ENCODE peak calls at places on chromosomes 13 and 19, in eight cellular contexts. One of them, this sample, is unnamed.
A peak's percentile ranks its signal among the peaks of the same experiment; 100 is the strongest.

GRCh38 chr19:11558881-11559828 is at the start of gene ELOF1:
- DNase-seq in left lung: peak; percentile 100
- DNase-seq in uterus: peak; percentile 97
- DNase-seq in neural progenitor cell: peak; percentile 99
- DNase-seq in GM06990: peak; percentile 97
- DNase-seq in A549: peak; percentile 94
- DNase-seq in tibial nerve: peak; percentile 92
- DNase-seq in heart left ventricle: peak; percentile 99
- DNase-seq in this sample: peak; percentile 97

GRCh38 chr13:66154981-66155380 is 1075.2 kb downstream of the PCDH9 start:
- DNase-seq in left lung: no peak
- DNase-seq in uterus: no peak
- DNase-seq in neural progenitor cell: no peak
- DNase-seq in GM06990: no peak
- DNase-seq in A549: no peak
- DNase-seq in tibial nerve: no peak
- DNase-seq in heart left ventricle: no peak
- DNase-seq in this sample: no peak

GRCh38 chr19:49333426-49334288 is 1.5 kb upstream of the CD37 start:
- DNase-seq in left lung: peak; percentile 90
- DNase-seq in uterus: no peak
- DNase-seq in neural progenitor cell: no peak
- DNase-seq in GM06990: peak; percentile 91
- DNase-seq in A549: no peak
- DNase-seq in tibial nerve: no peak
- DNase-seq in heart left ventricle: no peak
- DNase-seq in this sample: no peak

GRCh38 chr19:3100747-3101730 is 6.9 kb downstream of the GNA11 start:
- DNase-seq in left lung: peak; percentile 73
- DNase-seq in uterus: no peak
- DNase-seq in neural progenitor cell: no peak
- DNase-seq in GM06990: no peak
- DNase-seq in A549: no peak
- DNase-seq in tibial nerve: no peak
- DNase-seq in heart left ventricle: no peak
- DNase-seq in this sample: no peak

GRCh38 chr19:47644743-47645499 is 36.0 kb downstream of the BICRA start:
- DNase-seq in left lung: no peak
- DNase-seq in uterus: no peak
- DNase-seq in neural progenitor cell: no peak
- DNase-seq in GM06990: no peak
- DNase-seq in A549: no peak
- DNase-seq in tibial nerve: no peak
- DNase-seq in heart left ventricle: no peak
- DNase-seq in this sample: no peak

GRCh38 chr19:12802267-12803106 is 618 bp downstream of the THSD8 start:
- DNase-seq in left lung: peak; percentile 72
- DNase-seq in uterus: no peak
- DNase-seq in neural progenitor cell: no peak
- DNase-seq in GM06990: no peak
- DNase-seq in A549: no peak
- DNase-seq in tibial nerve: no peak
- DNase-seq in heart left ventricle: no peak
- DNase-seq in this sample: no peak

GRCh38 chr13:102460806-102461205 is 59.0 kb upstream of the FGF14 start:
- DNase-seq in left lung: no peak
- DNase-seq in uterus: no peak
- DNase-seq in neural progenitor cell: no peak
- DNase-seq in GM06990: no peak
- DNase-seq in A549: no peak
- DNase-seq in tibial nerve: no peak
- DNase-seq in heart left ventricle: no peak
- DNase-seq in this sample: no peak

GRCh38 chr13:112992931-112993700 is 24.1 kb downstream of the MCF2L start:
- DNase-seq in left lung: peak; percentile 68
- DNase-seq in uterus: no peak
- DNase-seq in neural progenitor cell: no peak
- DNase-seq in GM06990: no peak
- DNase-seq in A549: no peak
- DNase-seq in tibial nerve: no peak
- DNase-seq in heart left ventricle: no peak
- DNase-seq in this sample: no peak

GRCh38 chr13:23960566-23961156 is 63.4 kb upstream of the C1QTNF9B start:
- DNase-seq in left lung: no peak
- DNase-seq in uterus: no peak
- DNase-seq in neural progenitor cell: peak; percentile 57
- DNase-seq in GM06990: no peak
- DNase-seq in A549: no peak
- DNase-seq in tibial nerve: peak; percentile 14
- DNase-seq in heart left ventricle: no peak
- DNase-seq in this sample: no peak

GRCh38 chr13:34435338-34435737 is 506.7 kb upstream of the NBEA start:
- DNase-seq in left lung: no peak
- DNase-seq in uterus: no peak
- DNase-seq in neural progenitor cell: no peak
- DNase-seq in GM06990: no peak
- DNase-seq in A549: no peak
- DNase-seq in tibial nerve: no peak
- DNase-seq in heart left ventricle: no peak
- DNase-seq in this sample: no peak

GRCh38 chr19:23283925-23284324 is 33.7 kb upstream of the ZNF724 start:
- DNase-seq in left lung: no peak
- DNase-seq in uterus: peak; percentile 26
- DNase-seq in neural progenitor cell: peak; percentile 55
- DNase-seq in GM06990: no peak
- DNase-seq in A549: no peak
- DNase-seq in tibial nerve: peak; percentile 51
- DNase-seq in heart left ventricle: peak; percentile 31
- DNase-seq in this sample: no peak

DNA sequence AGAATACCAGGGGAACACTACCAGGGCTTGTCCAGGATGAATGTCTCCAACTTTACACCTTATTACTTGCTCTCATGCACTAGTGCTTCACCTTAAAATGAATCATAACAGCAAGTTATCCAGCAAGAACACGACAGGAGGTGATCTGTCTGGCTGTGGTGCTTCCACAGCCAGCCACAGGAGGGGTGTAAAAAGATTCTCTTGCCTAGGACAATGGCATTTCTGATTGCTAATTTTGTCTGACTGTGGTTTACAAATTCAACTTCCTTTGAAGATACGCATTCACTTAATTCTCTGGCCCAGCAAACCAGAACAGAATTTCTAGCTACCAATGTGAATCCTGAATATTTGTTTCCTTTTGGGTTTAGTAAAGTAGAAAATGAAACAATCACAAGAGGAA is 23.1 kb upstream of the COG3 start:
- DNase-seq in left lung: no peak
- DNase-seq in uterus: no peak
- DNase-seq in neural progenitor cell: no peak
- DNase-seq in GM06990: peak; percentile 46
- DNase-seq in A549: no peak
- DNase-seq in tibial nerve: no peak
- DNase-seq in heart left ventricle: no peak
- DNase-seq in this sample: no peak
- TF ChIP-seq CTCF in left lung: no peak
- TF ChIP-seq CTCF in uterus: no peak
- TF ChIP-seq CTCF in neural progenitor cell: no peak
- TF ChIP-seq CTCF in GM06990: peak; percentile 29
- TF ChIP-seq CTCF in A549: no peak
- TF ChIP-seq CTCF in tibial nerve: no peak
- TF ChIP-seq CTCF in heart left ventricle: peak; percentile 34
- TF ChIP-seq CTCF in this sample: no peak

GRCh38 chr19:1383311-1384084 is at the start of gene NDUFS7:
- DNase-seq in left lung: peak; percentile 94
- DNase-seq in uterus: peak; percentile 95
- DNase-seq in neural progenitor cell: peak; percentile 95
- DNase-seq in GM06990: peak; percentile 95
- DNase-seq in A549: peak; percentile 47
- DNase-seq in tibial nerve: peak; percentile 93
- DNase-seq in heart left ventricle: peak; percentile 90
- DNase-seq in this sample: peak; percentile 100
- TF ChIP-seq CTCF in left lung: no peak
- TF ChIP-seq CTCF in uterus: peak; percentile 70
- TF ChIP-seq CTCF in neural progenitor cell: peak; percentile 32
- TF ChIP-seq CTCF in GM06990: no peak
- TF ChIP-seq CTCF in A549: peak; percentile 12
- TF ChIP-seq CTCF in tibial nerve: peak; percentile 83
- TF ChIP-seq CTCF in heart left ventricle: no peak
- TF ChIP-seq CTCF in this sample: no peak

GRCh38 chr13:83780201-83780600 is 102.1 kb downstream of the SLITRK1 start:
- DNase-seq in left lung: no peak
- DNase-seq in uterus: no peak
- DNase-seq in neural progenitor cell: peak; percentile 39
- DNase-seq in GM06990: no peak
- DNase-seq in A549: no peak
- DNase-seq in tibial nerve: no peak
- DNase-seq in heart left ventricle: no peak
- DNase-seq in this sample: no peak
- TF ChIP-seq CTCF in left lung: no peak
- TF ChIP-seq CTCF in uterus: no peak
- TF ChIP-seq CTCF in neural progenitor cell: peak; percentile 54
- TF ChIP-seq CTCF in GM06990: peak; percentile 27
- TF ChIP-seq CTCF in A549: no peak
- TF ChIP-seq CTCF in tibial nerve: no peak
- TF ChIP-seq CTCF in heart left ventricle: no peak
- TF ChIP-seq CTCF in this sample: no peak

GRCh38 chr19:50602935-50603334 is 34.7 kb upstream of the LRRC4B start:
- DNase-seq in left lung: no peak
- DNase-seq in uterus: no peak
- DNase-seq in neural progenitor cell: no peak
- DNase-seq in GM06990: no peak
- DNase-seq in A549: no peak
- DNase-seq in tibial nerve: no peak
- DNase-seq in heart left ventricle: no peak
- DNase-seq in this sample: no peak

GRCh38 chr19:50602089-50602422 is 33.8 kb upstream of the LRRC4B start:
- DNase-seq in left lung: no peak
- DNase-seq in uterus: no peak
- DNase-seq in neural progenitor cell: no peak
- DNase-seq in GM06990: no peak
- DNase-seq in A549: no peak
- DNase-seq in tibial nerve: no peak
- DNase-seq in heart left ventricle: no peak
- DNase-seq in this sample: no peak

GRCh38 chr19:50607388-50607787 is 32.3 kb downstream of the SYT3 start:
- DNase-seq in left lung: no peak
- DNase-seq in uterus: no peak
- DNase-seq in neural progenitor cell: no peak
- DNase-seq in GM06990: no peak
- DNase-seq in A549: no peak
- DNase-seq in tibial nerve: no peak
- DNase-seq in heart left ventricle: no peak
- DNase-seq in this sample: no peak

GRCh38 chr19:50602496-50602895 is 34.3 kb upstream of the LRRC4B start:
- DNase-seq in left lung: no peak
- DNase-seq in uterus: no peak
- DNase-seq in neural progenitor cell: no peak
- DNase-seq in GM06990: no peak
- DNase-seq in A549: no peak
- DNase-seq in tibial nerve: no peak
- DNase-seq in heart left ventricle: no peak
- DNase-seq in this sample: no peak

GRCh38 chr19:50601407-50602088 is 33.3 kb upstream of the LRRC4B start:
- DNase-seq in left lung: no peak
- DNase-seq in uterus: no peak
- DNase-seq in neural progenitor cell: no peak
- DNase-seq in GM06990: no peak
- DNase-seq in A549: no peak
- DNase-seq in tibial nerve: no peak
- DNase-seq in heart left ventricle: no peak
- DNase-seq in this sample: no peak
- TF ChIP-seq CTCF in left lung: no peak
- TF ChIP-seq CTCF in uterus: no peak
- TF ChIP-seq CTCF in neural progenitor cell: no peak
- TF ChIP-seq CTCF in GM06990: no peak
- TF ChIP-seq CTCF in A549: no peak
- TF ChIP-seq CTCF in tibial nerve: no peak
- TF ChIP-seq CTCF in heart left ventricle: no peak
- TF ChIP-seq CTCF in this sample: no peak

GRCh38 chr19:44069415-44069814 is 2.5 kb upstream of the ZNF284 start:
- DNase-seq in left lung: no peak
- DNase-seq in uterus: no peak
- DNase-seq in neural progenitor cell: no peak
- DNase-seq in GM06990: no peak
- DNase-seq in A549: no peak
- DNase-seq in tibial nerve: no peak
- DNase-seq in heart left ventricle: no peak
- DNase-seq in this sample: no peak

GRCh38 chr19:44072543-44073401 is 813 bp downstream of the ZNF284 start:
- DNase-seq in left lung: no peak
- DNase-seq in uterus: no peak
- DNase-seq in neural progenitor cell: no peak
- DNase-seq in GM06990: no peak
- DNase-seq in A549: peak; percentile 13
- DNase-seq in tibial nerve: no peak
- DNase-seq in heart left ventricle: no peak
- DNase-seq in this sample: no peak

GRCh38 chr19:44076325-44076724 is 4.4 kb downstream of the ZNF284 start:
- DNase-seq in left lung: no peak
- DNase-seq in uterus: no peak
- DNase-seq in neural progenitor cell: no peak
- DNase-seq in GM06990: no peak
- DNase-seq in A549: no peak
- DNase-seq in tibial nerve: no peak
- DNase-seq in heart left ventricle: no peak
- DNase-seq in this sample: no peak

GRCh38 chr19:44066305-44066704 is 5.7 kb upstream of the ZNF284 start:
- DNase-seq in left lung: no peak
- DNase-seq in uterus: no peak
- DNase-seq in neural progenitor cell: no peak
- DNase-seq in GM06990: no peak
- DNase-seq in A549: no peak
- DNase-seq in tibial nerve: no peak
- DNase-seq in heart left ventricle: no peak
- DNase-seq in this sample: no peak

GRCh38 chr19:44071824-44072542 is at the start of gene ZNF284:
- DNase-seq in left lung: peak; percentile 93
- DNase-seq in uterus: peak; percentile 83
- DNase-seq in neural progenitor cell: peak; percentile 93
- DNase-seq in GM06990: peak; percentile 83
- DNase-seq in A549: peak; percentile 96
- DNase-seq in tibial nerve: peak; percentile 77
- DNase-seq in heart left ventricle: peak; percentile 91
- DNase-seq in this sample: peak; percentile 83
- TF ChIP-seq CTCF in left lung: no peak
- TF ChIP-seq CTCF in uterus: no peak
- TF ChIP-seq CTCF in neural progenitor cell: no peak
- TF ChIP-seq CTCF in GM06990: no peak
- TF ChIP-seq CTCF in A549: no peak
- TF ChIP-seq CTCF in tibial nerve: no peak
- TF ChIP-seq CTCF in heart left ventricle: no peak
- TF ChIP-seq CTCF in this sample: no peak

This sample was measured in mesothelial cell of epicardium.